ENCODE peak calls at places on chromosomes 13 and 19, in ten cellular contexts. Q, F, T, S, X, A, M, Z, U and L are unnamed samples.

GRCh38 chr19:14728595-14728994 is 38.7 kb downstream of the ZNF333 start:
- DNase-seq in Q (no peak), F (no peak), T (no peak), S (no peak), X (no peak), A (no peak), M (no peak), Z (no peak), U (no peak), L (no peak)

GRCh38 chr13:80979035-80979641 is 638.2 kb upstream of the SPRY2 start:
- DNase-seq in Q (no peak), F (peak; percentile 65), T (no peak), S (no peak), X (no peak), A (peak; percentile 24), M (no peak), Z (peak; percentile 44), U (peak; percentile 71), L (no peak)

GRCh38 chr19:49492573-49493411 is 3.4 kb upstream of the RPS11 start:
- DNase-seq in Q (no peak), F (peak; percentile 37), T (no peak), S (no peak), X (no peak), A (no peak), M (no peak), Z (no peak), U (no peak), L (peak; percentile 24)

GRCh38 chr13:43005460-43006236 is 13.6 kb upstream of the EPSTI1 start:
- DNase-seq in Q (no peak), F (peak; percentile 34), T (no peak), S (no peak), X (no peak), A (no peak), M (no peak), Z (no peak), U (peak; percentile 36), L (no peak)

GRCh38 chr13:77696006-77696862 is 1.3 kb upstream of the SLAIN1 start:
- DNase-seq in Q (no peak), F (no peak), T (no peak), S (no peak), X (no peak), A (no peak), M (no peak), Z (no peak), U (peak; percentile 15), L (peak; percentile 36)

GRCh38 chr13:46197299-46197975 is 14.3 kb upstream of the LRRC63 start:
- DNase-seq in Q (no peak), F (peak; percentile 61), T (no peak), S (no peak), X (no peak), A (no peak), M (no peak), Z (no peak), U (no peak), L (no peak)

GRCh38 chr13:43006893-43007631 is 15.0 kb upstream of the EPSTI1 start:
- DNase-seq in Q (no peak), F (peak; percentile 63), T (no peak), S (no peak), X (no peak), A (no peak), M (no peak), Z (no peak), U (no peak), L (no peak)

GRCh38 chr19:19997656-19998268 is 41.5 kb downstream of the ZNF682 start:
- DNase-seq in Q (no peak), F (peak; percentile 45), T (no peak), S (peak; percentile 60), X (peak; percentile 16), A (peak; percentile 15), M (no peak), Z (peak; percentile 6), U (peak; percentile 14), L (peak; percentile 38)

GRCh38 chr19:32460476-32460875 is 54.9 kb downstream of the DPY19L3 start:
- DNase-seq in Q (no peak), F (no peak), T (no peak), S (no peak), X (no peak), A (no peak), M (no peak), Z (no peak), U (no peak), L (no peak)

GRCh38 chr19:5691205-5691929 is 1.3 kb downstream of the RPL36 start:
- DNase-seq in Q (no peak), F (peak; percentile 60), T (no peak), S (peak; percentile 68), X (peak; percentile 28), A (peak; percentile 68), M (no peak), Z (peak; percentile 81), U (no peak), L (peak; percentile 38)

GRCh38 chr13:95204231-95204765 is 97.0 kb downstream of the ABCC4 start:
- DNase-seq in Q (no peak), F (no peak), T (no peak), S (no peak), X (no peak), A (no peak), M (no peak), Z (no peak), U (no peak), L (no peak)

GRCh38 chr13:95209109-95209508 is 92.1 kb downstream of the ABCC4 start:
- DNase-seq in Q (no peak), F (no peak), T (no peak), S (no peak), X (no peak), A (no peak), M (no peak), Z (no peak), U (no peak), L (no peak)

GRCh38 chr13:95206116-95206515 is 95.1 kb downstream of the ABCC4 start:
- DNase-seq in Q (no peak), F (no peak), T (no peak), S (no peak), X (no peak), A (no peak), M (no peak), Z (no peak), U (no peak), L (no peak)

GRCh38 chr13:95212962-95213850 is 88.0 kb downstream of the ABCC4 start:
- DNase-seq in Q (no peak), F (no peak), T (no peak), S (no peak), X (no peak), A (no peak), M (no peak), Z (no peak), U (no peak), L (no peak)

DNA sequence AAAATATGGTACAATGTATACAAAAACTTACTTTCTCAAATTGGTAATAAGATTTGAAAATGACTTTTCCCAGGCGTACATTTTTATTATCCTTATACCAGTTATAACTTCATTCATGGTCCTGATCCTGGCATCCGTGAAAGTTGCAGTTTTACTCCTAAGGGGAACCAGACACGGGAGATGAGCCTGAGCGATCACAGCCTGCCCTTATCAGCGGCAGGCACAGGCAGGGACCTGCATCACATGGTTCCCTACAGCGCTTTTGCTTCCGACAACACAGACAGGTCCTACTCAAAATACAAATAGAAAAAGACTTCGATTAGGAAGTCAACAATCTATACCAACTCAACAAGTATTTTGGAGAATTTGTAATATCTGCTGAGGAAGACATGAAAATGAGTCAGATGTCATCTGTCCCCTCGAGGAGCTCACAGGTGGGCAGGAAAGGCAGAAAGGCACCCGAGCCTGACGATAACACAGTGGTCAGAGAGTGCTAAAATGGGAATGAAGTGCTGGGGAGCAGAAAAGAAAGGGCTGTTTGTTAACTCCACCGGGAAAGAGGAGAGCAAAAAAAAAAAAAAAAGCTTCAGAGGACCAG is 93.4 kb downstream of the ABCC4 start:
- DNase-seq in Q (no peak), F (no peak), T (no peak), S (no peak), X (no peak), A (no peak), M (no peak), Z (no peak), U (no peak), L (no peak)
- H3K4me3 ChIP-seq in Q (no peak overlapping the region), F (no peak overlapping the region), T (no peak overlapping the region), S (no peak overlapping the region), X (no peak overlapping the region), A (no peak overlapping the region), M (no peak overlapping the region), Z (no peak overlapping the region), U (no peak overlapping the region), L (no peak overlapping the region)

GRCh38 chr19:39145180-39145953 is 19.8 kb downstream of the PAK4 start:
- DNase-seq in Q (no peak), F (no peak), T (no peak), S (no peak), X (no peak), A (no peak), M (peak; percentile 83), Z (no peak), U (no peak), L (no peak)
- H3K27ac ChIP-seq in Q (peak overlapping the region; percentile 90), F (no peak overlapping the region), T (peak overlapping the region; percentile 52), S (peak overlapping the region; percentile 95), X (no peak overlapping the region), A (peak overlapping the region; percentile 72), M (no peak overlapping the region), Z (peak overlapping the region; percentile 69), U (peak overlapping the region; percentile 76), L (no peak overlapping the region)

GRCh38 chr13:28533049-28533436 is 38.1 kb upstream of the FLT1 start:
- DNase-seq in Q (no peak), F (no peak), T (no peak), S (no peak), X (no peak), A (no peak), M (no peak), Z (peak; percentile 23), U (no peak), L (no peak)
- H3K4me3 ChIP-seq in Q (peak overlapping the region; percentile 15), F (peak overlapping the region; percentile 68), T (peak overlapping the region; percentile 69), S (peak overlapping the region; percentile 56), X (no peak overlapping the region), A (peak overlapping the region; percentile 48), M (peak overlapping the region; percentile 36), Z (peak overlapping the region; percentile 48), U (peak overlapping the region; percentile 58), L (no peak overlapping the region)

GRCh38 chr13:113732961-113733950 is 25.8 kb upstream of the TMEM255B start:
- DNase-seq in Q (no peak), F (no peak), T (no peak), S (no peak), X (no peak), A (no peak), M (peak; percentile 62), Z (no peak), U (no peak), L (no peak)

GRCh38 chr13:113734826-113735125 is 24.2 kb upstream of the TMEM255B start:
- DNase-seq in Q (no peak), F (no peak), T (no peak), S (no peak), X (no peak), A (no peak), M (no peak), Z (no peak), U (no peak), L (no peak)

GRCh38 chr13:113735750-113736149 is 23.3 kb upstream of the TMEM255B start:
- DNase-seq in Q (no peak), F (no peak), T (no peak), S (no peak), X (no peak), A (no peak), M (peak; percentile 57), Z (no peak), U (no peak), L (no peak)

GRCh38 chr13:113735194-113735593 is 23.8 kb upstream of the TMEM255B start:
- DNase-seq in Q (no peak), F (no peak), T (no peak), S (no peak), X (no peak), A (no peak), M (no peak), Z (no peak), U (no peak), L (no peak)

GRCh38 chr13:113734099-113734825 is 24.8 kb upstream of the TMEM255B start:
- DNase-seq in Q (no peak), F (no peak), T (no peak), S (no peak), X (no peak), A (no peak), M (peak; percentile 55), Z (no peak), U (no peak), L (no peak)
- H3K27ac ChIP-seq in Q (no peak overlapping the region), F (no peak overlapping the region), T (no peak overlapping the region), S (no peak overlapping the region), X (no peak overlapping the region), A (no peak overlapping the region), M (no peak overlapping the region), Z (no peak overlapping the region), U (no peak overlapping the region), L (no peak overlapping the region)